ENCODE peak calls at places on chromosome 20, in seven cellular contexts. W is OCI-LY7, G is pancreas, U is fibroblast of lung, L is esophagus squamous epithelium, S is upper lobe of right lung, V is psoas muscle. H is an unnamed sample.

GRCh38 chr20:19749537-19749936 is 8.5 kb upstream of the RIN2 start:
- DNase-seq in S (no peak), V (no peak), U (no peak), G (no peak), L (no peak), W (no peak), H (no peak)

GRCh38 chr20:35274172-35275092 is 3.5 kb downstream of the MMP24OS start:
- DNase-seq in S (no peak), V (no peak), G (no peak), U (no peak), L (no peak), W (no peak), H (no peak)

GRCh38 chr20:46087161-46087560 is 2.6 kb downstream of the NCOA5 start:
- DNase-seq in U (peak), V (no peak), L (no peak), W (peak), G (no peak), S (no peak), H (no peak)

GRCh38 chr20:5080384-5080877 is 39.3 kb downstream of the PCNA start:
- DNase-seq in U (peak), G (no peak), W (peak), S (peak), L (no peak), V (peak), H (peak)

GRCh38 chr20:33556237-33556636 is 66.3 kb downstream of the CBFA2T2 start:
- DNase-seq in G (no peak), U (no peak), L (no peak), W (no peak), S (no peak), V (no peak), H (no peak)

GRCh38 chr20:24502184-24502583 is 32.8 kb downstream of the SYNDIG1 start:
- DNase-seq in W (no peak), G (no peak), V (no peak), S (no peak), L (no peak), U (peak), H (peak)

GRCh38 chr20:4592316-4593148 is 129.2 kb upstream of the PRND start:
- DNase-seq in V (peak), G (peak), W (no peak), U (peak), S (peak), L (no peak), H (peak)

GRCh38 chr20:61991476-61991875 is 74.2 kb downstream of the TAF4 start:
- DNase-seq in V (no peak), L (no peak), U (no peak), W (no peak), S (no peak), G (no peak), H (peak)

GRCh38 chr20:4225778-4226177 is 210.4 kb upstream of the RNF24 start:
- DNase-seq in L (no peak), S (no peak), W (no peak), U (peak), V (no peak), G (no peak), H (peak)

GRCh38 chr20:41000628-41001027 is 28.0 kb upstream of the TOP1 start:
- DNase-seq in W (no peak), V (no peak), L (no peak), G (no peak), S (no peak), U (no peak), H (no peak)

GRCh38 chr20:52060794-52061714 is 130.5 kb downstream of the ZFP64 start:
- DNase-seq in W (no peak), U (no peak), G (no peak), L (no peak), S (no peak), V (no peak), H (peak)
- TF ChIP-seq CTCF in W (no peak), U (peak), G (no peak), L (no peak), S (peak), V (peak), H (peak)

GRCh38 chr20:846894-847278 is 13.4 kb downstream of the FAM110A start:
- DNase-seq in L (no peak), V (no peak), G (no peak), U (no peak), W (peak), S (peak), H (no peak)

GRCh38 chr20:844473-845225 is 11.1 kb downstream of the FAM110A start:
- DNase-seq in L (peak), V (peak), S (peak), W (peak), U (peak), G (peak), H (peak)

GRCh38 chr20:848218-848617 is 14.7 kb downstream of the FAM110A start:
- DNase-seq in V (no peak), U (no peak), W (no peak), S (no peak), L (no peak), G (no peak), H (no peak)

GRCh38 chr20:845226-845868 is 11.8 kb downstream of the FAM110A start:
- DNase-seq in L (no peak), W (no peak), S (peak), V (no peak), G (peak), U (no peak), H (no peak)

DNA sequence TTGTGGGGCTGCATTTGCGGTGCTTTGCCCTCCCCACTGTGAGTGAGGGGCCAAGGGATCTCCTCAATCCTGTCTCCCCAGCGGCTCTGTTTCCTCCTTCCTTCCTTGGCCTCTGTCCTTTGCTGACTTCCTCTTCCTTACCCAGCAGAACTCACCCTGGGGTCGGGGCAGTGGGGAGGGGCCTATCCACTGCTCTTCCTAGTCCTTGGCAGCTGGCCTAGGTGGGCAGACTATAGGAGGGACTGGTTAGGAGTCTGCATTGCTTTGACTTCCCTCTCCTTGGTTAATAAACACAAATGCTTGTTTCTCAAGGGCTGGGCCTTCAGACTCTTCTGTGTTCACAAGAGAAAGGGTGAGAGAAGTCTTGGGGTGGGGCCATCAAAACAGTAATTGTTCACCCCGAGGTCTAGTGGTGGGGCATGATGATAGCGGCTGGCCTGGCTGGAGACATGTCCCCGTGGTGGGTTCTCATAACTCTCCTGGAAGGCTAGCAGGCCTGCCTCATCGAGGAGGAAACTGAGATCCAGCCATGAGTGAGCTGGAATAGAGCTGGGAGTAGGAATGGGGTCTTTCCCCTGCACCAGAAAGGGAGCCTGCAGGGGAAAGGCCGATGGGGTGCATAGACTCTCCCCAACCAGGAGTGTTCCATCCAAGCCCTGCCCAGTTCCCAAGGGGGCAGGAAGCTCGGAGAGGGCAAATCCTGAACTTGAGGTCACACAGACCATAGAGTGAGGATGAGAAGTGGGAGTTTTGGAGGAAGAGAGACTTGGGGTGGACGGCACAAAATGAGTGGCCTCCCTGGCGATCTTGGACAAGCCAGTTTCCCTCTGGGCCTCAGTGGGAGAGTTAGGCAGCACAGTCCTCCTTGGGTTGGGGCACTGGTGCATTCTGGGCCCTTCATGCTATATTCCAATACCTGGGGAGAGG is 12.7 kb downstream of the FAM110A start:
- DNase-seq in V (no peak), U (no peak), S (no peak), L (no peak), W (peak), G (no peak), H (no peak)
- H3K4me3 ChIP-seq in V (no peak), U (no peak), S (peak), L (peak), W (peak), G (no peak), H (no peak)

GRCh38 chr20:50721881-50722281 is 9.5 kb upstream of the PARD6B start:
- DNase-seq in U (no peak), W (no peak), S (no peak), V (peak), G (peak), L (no peak), H (peak)

GRCh38 chr20:50722466-50723155 is 8.8 kb upstream of the PARD6B start:
- DNase-seq in W (no peak), U (no peak), L (no peak), S (no peak), G (peak), V (no peak), H (no peak)

GRCh38 chr20:50717974-50718761 is 13.2 kb upstream of the PARD6B start:
- DNase-seq in G (no peak), U (no peak), W (no peak), L (no peak), V (no peak), S (no peak), H (no peak)

GRCh38 chr20:50719328-50719727 is 12.1 kb upstream of the PARD6B start:
- DNase-seq in S (no peak), W (no peak), L (no peak), G (no peak), U (no peak), V (no peak), H (no peak)

DNA sequence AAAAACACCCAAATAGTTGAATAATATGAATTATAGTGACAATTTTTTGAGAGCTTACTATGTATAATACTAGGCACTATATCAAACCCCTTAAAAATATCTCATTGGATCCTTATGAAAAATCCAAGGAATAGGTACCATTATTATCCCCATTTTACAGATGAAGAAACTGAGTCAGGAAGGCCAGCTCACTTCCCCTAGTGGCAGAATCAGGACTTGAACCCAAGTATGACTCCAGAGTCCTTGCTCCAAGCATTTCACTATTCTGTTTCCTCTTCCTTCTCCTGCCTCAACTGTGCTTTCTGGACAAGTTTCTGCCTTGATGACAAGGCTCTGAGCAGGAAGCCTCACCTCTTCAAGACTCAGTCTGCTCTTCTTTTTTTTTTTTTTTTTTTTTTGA is 10.8 kb upstream of the PARD6B start:
- DNase-seq in L (no peak), V (no peak), W (no peak), S (no peak), U (no peak), G (no peak), H (no peak)
- TF ChIP-seq CTCF in L (no peak), V (no peak), W (no peak), S (no peak), U (no peak), G (no peak), H (no peak)

DNA sequence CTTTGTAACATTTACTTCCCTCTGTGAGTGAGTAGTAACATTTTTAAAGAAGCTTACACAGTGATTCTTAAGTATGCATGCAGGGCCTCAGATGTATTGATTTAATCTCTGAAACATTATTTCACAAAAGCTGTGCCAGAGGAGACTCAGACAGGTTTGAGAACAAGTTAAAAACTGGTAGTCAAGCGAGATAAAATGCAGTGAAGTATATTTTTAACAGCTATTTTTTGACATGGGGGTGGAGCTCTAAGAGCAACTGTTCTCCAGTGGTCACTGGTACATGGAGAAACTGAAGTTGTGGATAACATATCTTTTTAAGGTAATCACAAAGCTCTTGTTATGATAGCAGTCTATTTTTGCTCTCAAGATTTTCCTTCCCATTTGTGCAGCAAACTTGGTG is 20.4 kb downstream of the DSTN start:
- DNase-seq in U (no peak), S (no peak), V (no peak), G (no peak), W (no peak), L (no peak), H (no peak)
- H3K4me3 ChIP-seq in U (no peak), S (no peak), V (no peak), G (no peak), W (no peak), L (peak), H (no peak)

GRCh38 chr20:7080472-7080871 is 313.0 kb downstream of the BMP2 start:
- DNase-seq in G (no peak), V (no peak), L (no peak), W (no peak), S (no peak), U (no peak), H (no peak)

DNA sequence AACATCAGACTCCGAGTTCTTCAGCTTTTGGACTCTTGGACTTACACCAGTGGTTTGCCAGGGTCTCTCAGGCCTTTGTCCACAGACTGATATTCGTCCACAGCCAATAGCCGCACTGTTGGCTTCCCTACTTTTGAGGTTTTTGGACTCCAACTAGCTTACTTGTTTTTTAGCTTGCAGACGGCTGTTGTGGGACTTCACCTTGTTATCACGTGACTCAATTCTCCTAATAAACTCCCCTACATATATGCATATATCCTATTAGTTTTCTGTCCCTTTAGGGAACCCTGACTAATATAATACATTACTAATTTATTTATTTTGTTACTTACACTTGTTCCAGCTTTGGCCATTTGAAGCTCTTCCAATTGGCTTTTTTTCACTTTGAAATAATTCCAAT is 311.3 kb downstream of the BMP2 start:
- DNase-seq in L (no peak), U (no peak), W (no peak), G (no peak), V (no peak), S (no peak), H (no peak)
- TF ChIP-seq CTCF in L (no peak), U (no peak), W (no peak), G (no peak), V (no peak), S (no peak), H (no peak)

GRCh38 chr20:52105045-52105572 is 86.5 kb downstream of the ZFP64 start:
- DNase-seq in G (no peak), V (no peak), S (peak), L (no peak), W (no peak), U (peak), H (peak)

GRCh38 chr20:52103911-52104545 is 87.6 kb downstream of the ZFP64 start:
- DNase-seq in U (peak), G (no peak), S (peak), W (no peak), V (no peak), L (no peak), H (no peak)

GRCh38 chr20:52103469-52103910 is 88.1 kb downstream of the ZFP64 start:
- DNase-seq in L (no peak), V (no peak), S (peak), U (peak), W (no peak), G (no peak), H (peak)

GRCh38 chr20:52104546-52105044 is 87.0 kb downstream of the ZFP64 start:
- DNase-seq in W (no peak), L (no peak), U (peak), G (no peak), S (no peak), V (no peak), H (peak)

DNA sequence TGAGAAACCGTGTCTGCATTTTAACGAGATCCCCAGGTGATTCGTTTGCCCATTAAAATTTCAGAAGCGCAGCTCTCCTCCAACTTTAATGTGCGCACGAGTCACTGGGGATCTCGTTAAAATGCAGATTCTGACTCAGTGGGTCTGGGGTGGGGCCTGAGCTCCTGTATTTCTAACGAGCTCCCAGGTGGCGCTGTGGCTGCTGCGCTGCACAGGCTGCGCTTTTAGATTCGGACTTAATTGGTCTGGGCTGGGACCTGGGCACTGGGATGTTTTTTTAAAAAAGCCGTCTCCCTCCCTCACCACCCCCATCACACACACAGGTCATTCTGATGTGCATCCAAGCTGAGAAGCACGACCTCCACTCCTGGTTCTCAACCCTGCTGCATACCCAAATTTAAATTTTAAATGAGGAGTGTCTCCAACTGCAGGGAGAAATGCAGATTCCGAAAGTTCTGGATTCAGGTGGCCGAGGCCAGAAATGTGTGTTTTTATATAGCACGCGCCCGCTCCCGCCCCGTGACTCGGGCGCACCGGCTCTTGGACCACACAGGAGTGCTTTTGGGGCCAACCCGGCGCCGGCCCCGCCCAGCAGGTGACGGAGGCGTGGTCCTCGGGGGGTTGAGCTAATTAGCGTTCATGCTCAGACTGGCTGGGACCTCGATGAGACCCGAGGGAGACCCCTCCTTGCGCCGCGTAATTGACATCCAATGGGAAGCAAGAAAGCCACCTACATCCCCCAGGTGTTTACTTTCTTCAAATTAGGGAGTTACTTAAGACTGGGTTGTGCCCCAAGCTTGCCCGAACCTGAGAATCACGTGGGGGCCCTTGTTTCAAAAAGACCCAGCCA is 85.8 kb downstream of the ZFP64 start:
- DNase-seq in U (peak), V (no peak), L (no peak), G (no peak), S (no peak), W (peak), H (peak)
- H3K4me3 ChIP-seq in U (peak), V (peak), L (peak), G (peak), S (peak), W (peak), H (peak)

DNA sequence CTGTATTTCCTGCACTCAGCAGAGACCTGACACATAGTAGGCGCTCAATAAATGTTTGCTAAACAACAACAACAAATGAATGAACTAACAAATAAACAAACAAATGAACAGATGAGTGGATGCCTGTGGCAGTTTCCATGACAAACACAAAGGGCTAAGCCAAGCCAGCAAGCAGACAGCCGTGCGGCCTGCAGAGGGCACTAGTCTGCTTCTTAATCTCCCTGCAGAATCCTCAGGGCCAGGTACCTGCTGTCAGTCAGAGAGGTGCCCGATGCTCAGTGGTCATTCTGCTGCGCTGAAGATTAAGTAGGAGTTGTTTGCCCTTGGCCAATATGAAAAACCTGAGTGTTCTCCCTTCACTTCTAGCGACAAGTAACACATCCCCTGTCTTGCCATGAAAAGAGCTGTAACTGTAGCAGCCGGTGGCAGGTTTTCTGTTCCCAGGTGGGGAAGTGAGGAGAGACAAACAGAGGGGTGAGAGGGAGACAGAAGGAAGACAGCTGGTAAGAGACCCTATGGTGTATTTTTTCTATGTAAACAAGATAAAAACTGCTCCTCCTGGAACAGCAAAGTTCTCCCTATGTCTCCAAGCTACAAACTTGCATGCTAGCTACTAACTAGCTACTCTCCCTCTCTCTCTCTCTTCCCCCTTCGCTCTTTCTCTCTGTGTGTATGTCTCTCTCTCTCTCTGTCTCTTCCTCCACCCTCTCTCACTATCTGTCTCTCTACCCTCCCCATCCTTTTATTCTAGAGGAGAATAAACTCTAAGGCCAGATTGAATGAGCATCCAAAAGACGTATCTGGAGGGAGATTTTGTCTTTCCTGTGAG is at the start of gene MC3R:
- DNase-seq in U (peak), W (peak), G (peak), S (peak), L (no peak), V (no peak), H (no peak)
- TF ChIP-seq CTCF in U (peak), W (peak), G (peak), S (peak), L (peak), V (peak), H (peak)

GRCh38 chr20:58894652-58895051 is 42.1 kb downstream of the GNAS start:
- DNase-seq in S (no peak), V (no peak), L (no peak), G (no peak), W (no peak), U (no peak), H (no peak)
- H3K4me3 ChIP-seq in S (peak), V (peak), L (no peak), G (no peak), W (peak), U (peak), H (peak)

GRCh38 chr20:38986663-38987062 is 24.5 kb downstream of the DHX35 start:
- DNase-seq in L (no peak), V (no peak), W (no peak), G (no peak), S (no peak), U (no peak), H (no peak)
- TF ChIP-seq CTCF in L (no peak), V (no peak), W (no peak), G (no peak), S (peak), U (peak), H (no peak)

H was measured in foreskin fibroblast.